ENCODE peak calls at places on chromosome 21, in four cellular contexts. U, E, Q and X are unnamed samples.

GRCh38 chr21:45472445-45473365 is 67.7 kb downstream of the COL18A1 start:
- DNase-seq in U (no peak), E (no peak), Q (no peak), X (no peak)

GRCh38 chr21:32088471-32088870 is 190.4 kb downstream of the MIS18A start:
- DNase-seq in U (no peak), E (no peak), Q (no peak), X (no peak)

GRCh38 chr21:31198575-31198974 is 145.5 kb downstream of the TIAM1 start:
- DNase-seq in U (peak), E (no peak), Q (peak), X (peak)

GRCh38 chr21:31623664-31624063 is 35.8 kb upstream of the SOD1 start:
- DNase-seq in U (peak), E (no peak), Q (no peak), X (peak)

GRCh38 chr21:43928726-43929125 is 63.7 kb downstream of the AGPAT3 start:
- DNase-seq in U (no peak), E (no peak), Q (no peak), X (no peak)

GRCh38 chr21:16792155-16792554 is 720.7 kb upstream of the CXADR start:
- DNase-seq in U (no peak), E (no peak), Q (no peak), X (no peak)

GRCh38 chr21:16318651-16319300 is 589.0 kb downstream of the USP25 start:
- DNase-seq in U (no peak), E (no peak), Q (no peak), X (no peak)

GRCh38 chr21:42572906-42573495 is 59.3 kb downstream of the SLC37A1 start:
- DNase-seq in U (no peak), E (peak), Q (no peak), X (no peak)

GRCh38 chr21:16117331-16117730 is 387.5 kb downstream of the USP25 start:
- DNase-seq in U (no peak), E (no peak), Q (no peak), X (no peak)

GRCh38 chr21:30839304-30839703 is 9.7 kb upstream of the KRTAP7-1 start:
- DNase-seq in U (peak), E (no peak), Q (peak), X (peak)

GRCh38 chr21:21247441-21247840 is 249.2 kb downstream of the NCAM2 start:
- DNase-seq in U (no peak), E (no peak), Q (no peak), X (no peak)

GRCh38 chr21:14956826-14957225 is 108.0 kb downstream of the NRIP1 start:
- DNase-seq in U (no peak), E (no peak), Q (no peak), X (no peak)

GRCh38 chr21:46184625-46185555 is 631 bp upstream of the SPATC1L start:
- DNase-seq in U (peak), E (peak), Q (peak), X (peak)

GRCh38 chr21:27570306-27570868 is 603.5 kb upstream of the ADAMTS5 start:
- DNase-seq in U (no peak), E (peak), Q (no peak), X (no peak)

GRCh38 chr21:46347203-46347550 is 23.2 kb downstream of the PCNT start:
- DNase-seq in U (no peak), E (peak), Q (no peak), X (no peak)

GRCh38 chr21:26916799-26917198 is 50.1 kb downstream of the ADAMTS5 start:
- DNase-seq in U (no peak), E (no peak), Q (no peak), X (no peak)

GRCh38 chr21:15197696-15198095 is 132.9 kb upstream of the NRIP1 start:
- DNase-seq in U (no peak), E (no peak), Q (no peak), X (no peak)

GRCh38 chr21:41180752-41181151 is 12.8 kb downstream of the BACE2 start:
- DNase-seq in U (no peak), E (no peak), Q (no peak), X (no peak)

GRCh38 chr21:18529253-18529652 is 125.7 kb upstream of the TMPRSS15 start:
- DNase-seq in U (no peak), E (no peak), Q (no peak), X (no peak)

GRCh38 chr21:29656504-29657227 is 283.1 kb downstream of the GRIK1 start:
- DNase-seq in U (peak), E (no peak), Q (no peak), X (no peak)

GRCh38 chr21:14285147-14285546 is 69.2 kb downstream of the RBM11 start:
- DNase-seq in U (no peak), E (no peak), Q (peak), X (no peak)

GRCh38 chr21:24955275-24955961 is 651.9 kb downstream of the MRPL39 start:
- DNase-seq in U (peak), E (no peak), Q (peak), X (no peak)

GRCh38 chr21:43203523-43204080 is 34.8 kb downstream of the CRYAA start:
- DNase-seq in U (no peak), E (no peak), Q (no peak), X (no peak)